ENCODE peak calls at places on chromosomes 6 and 20, in four cellular contexts. X is Right ventricle myocardium inferior; U is natural killer cell treated with Interleukin-12 subunit alpha and Interleukin-12 subunit beta and Interleukin-15 and Interleukin-18, amount 100 ng/mL, for 72 hours; F is T-helper 17 cell. Y is an unnamed sample.

GRCh38 chr6:30768634-30769087 is 24.3 kb upstream of the IER3 start:
- ATAC-seq in F (no peak), X (no peak), U (peak), Y (no peak)

GRCh38 chr6:28747631-28748157 is 176.1 kb downstream of the TRIM27 start:
- ATAC-seq in U (peak), F (no peak), X (no peak), Y (no peak)

GRCh38 chr6:125924697-125925358 is 31.7 kb upstream of the HINT3 start:
- ATAC-seq in U (no peak), F (no peak), X (peak), Y (no peak)

GRCh38 chr6:36724514-36725385 is 27.1 kb downstream of the RAB44 start:
- ATAC-seq in X (peak), U (no peak), F (no peak), Y (peak)

GRCh38 chr20:50412499-50412898 is 97.7 kb upstream of the PTPN1 start:
- ATAC-seq in X (no peak), F (no peak), U (no peak), Y (no peak)

GRCh38 chr6:157211603-157212455 is 111.5 kb downstream of the TMEM242 start:
- ATAC-seq in U (no peak), F (no peak), X (no peak), Y (no peak)

GRCh38 chr6:144297498-144298166 is 12.5 kb downstream of the UTRN start:
- ATAC-seq in F (no peak), U (no peak), X (peak), Y (no peak)

GRCh38 chr6:146593978-146594377 is 4.8 kb upstream of the ADGB start:
- ATAC-seq in X (peak), F (peak), U (no peak), Y (no peak)

GRCh38 chr6:6725834-6726194 is 137.3 kb downstream of the LY86 start:
- ATAC-seq in X (no peak), U (no peak), F (no peak), Y (no peak)

GRCh38 chr6:41367700-41368099 is 32.3 kb downstream of the NCR2 start:
- ATAC-seq in X (peak), U (no peak), F (no peak), Y (peak)